ENCODE peak calls at places on chromosomes 5 and 9, in six cellular contexts. V is CD8-positive, alpha-beta memory T cell; W is RWPE1; A is DMS 273 treated with DMSO at 0.1 percent for 48 hours; L is H1; D is NCI-H524. H is an unnamed sample.
A peak's percentile ranks its signal among the peaks of the same experiment; 100 is the strongest.

GRCh38 chr5:124574521-124575436 is 171.7 kb downstream of the ZNF608 start:
- DNase-seq in V (no peak), W (no peak), A (no peak), L (no peak), D (no peak), H (no peak)

GRCh38 chr5:96821260-96821916 is 13.6 kb upstream of the ERAP1 start:
- DNase-seq in V (no peak), W (no peak), A (no peak), L (no peak), D (no peak), H (no peak)

GRCh38 chr5:124203308-124203707 is 543.1 kb downstream of the ZNF608 start:
- DNase-seq in V (no peak), W (no peak), A (no peak), L (no peak), D (no peak), H (no peak)

GRCh38 chr5:146548781-146549449 is 32.9 kb upstream of the GPR151 start:
- DNase-seq in V (no peak), W (no peak), A (no peak), L (no peak), D (peak; percentile 36), H (no peak)

GRCh38 chr5:24777392-24777791 is 132.6 kb upstream of the CDH10 start:
- DNase-seq in V (no peak), W (no peak), A (no peak), L (no peak), D (no peak), H (no peak)

GRCh38 chr5:59768204-59769040 is 125.1 kb downstream of the PDE4D start:
- DNase-seq in V (no peak), W (peak; percentile 60), A (peak; percentile 94), L (peak; percentile 39), D (peak; percentile 87), H (peak; percentile 38)

GRCh38 chr5:175129619-175130018 is 314.4 kb downstream of the DRD1 start:
- DNase-seq in V (no peak), W (no peak), A (no peak), L (no peak), D (peak; percentile 13), H (no peak)

GRCh38 chr9:137115394-137116026 is 977 bp upstream of the DPP7 start:
- DNase-seq in V (no peak), W (no peak), A (no peak), L (no peak), D (no peak), H (no peak)

GRCh38 chr9:116165912-116166311 is 12.3 kb downstream of the PAPPA start:
- DNase-seq in V (no peak), W (no peak), A (no peak), L (no peak), D (peak; percentile 27), H (no peak)

GRCh38 chr9:18805386-18805785 is 227.6 kb downstream of the SAXO1 start:
- DNase-seq in V (no peak), W (no peak), A (no peak), L (no peak), D (no peak), H (no peak)

GRCh38 chr5:80239680-80240367 is 16.0 kb downstream of the SERINC5 start:
- DNase-seq in V (no peak), W (no peak), A (no peak), L (no peak), D (no peak), H (no peak)

GRCh38 chr9:126347911-126348760 is 21.5 kb downstream of the MVB12B start:
- DNase-seq in V (no peak), W (no peak), A (no peak), L (no peak), D (peak; percentile 68), H (no peak)

GRCh38 chr5:53785924-53786323 is 225.5 kb downstream of the NDUFS4 start:
- DNase-seq in V (no peak), W (no peak), A (no peak), L (no peak), D (no peak), H (no peak)

GRCh38 chr9:85516976-85517637 is 224.6 kb downstream of the AGTPBP1 start:
- DNase-seq in V (no peak), W (peak; percentile 82), A (no peak), L (no peak), D (no peak), H (no peak)

GRCh38 chr5:87912419-87912818 is 356.2 kb downstream of the TMEM161B start:
- DNase-seq in V (no peak), W (no peak), A (no peak), L (no peak), D (no peak), H (no peak)